ENCODE peak calls at places on chromosome 18, in six cellular contexts. R, W, T, D, M and G are unnamed samples.

GRCh38 chr18:32469190-32469611 is 1.5 kb downstream of the GAREM1 start:
- DNase-seq in D (no peak), M (no peak), T (peak), R (no peak), W (peak), G (no peak)

GRCh38 chr18:58755304-58756010 is 84.2 kb downstream of the MALT1 start:
- DNase-seq in M (no peak), T (no peak), R (no peak), D (no peak), W (no peak), G (no peak)

GRCh38 chr18:13872932-13873331 is 42.4 kb downstream of the MC2R start:
- DNase-seq in D (no peak), T (no peak), R (no peak), M (no peak), W (no peak), G (no peak)

GRCh38 chr18:65735166-65735565 is 15.6 kb upstream of the CDH7 start:
- DNase-seq in M (no peak), R (no peak), W (no peak), D (no peak), T (no peak), G (no peak)

GRCh38 chr18:68837665-68838390 is 39.9 kb downstream of the CCDC102B start:
- DNase-seq in D (no peak), M (no peak), W (no peak), T (no peak), R (no peak), G (no peak)

GRCh38 chr18:71784777-71785176 is 759.4 kb downstream of the CBLN2 start:
- DNase-seq in D (no peak), W (peak), M (no peak), R (no peak), T (peak), G (no peak)

GRCh38 chr18:37778417-37779165 is 213.0 kb upstream of the CELF4 start:
- DNase-seq in T (peak), R (no peak), M (no peak), W (peak), D (no peak), G (no peak)

GRCh38 chr18:46892842-46893241 is 24.5 kb downstream of the PIAS2 start:
- DNase-seq in R (no peak), W (no peak), D (no peak), M (no peak), T (no peak), G (no peak)

GRCh38 chr18:55522011-55522410 is 66.0 kb downstream of the TCF4 start:
- DNase-seq in D (no peak), W (no peak), R (no peak), M (no peak), T (peak), G (peak)

GRCh38 chr18:49742563-49743295 is 70.6 kb downstream of the ACAA2 start:
- DNase-seq in T (no peak), D (no peak), W (no peak), M (no peak), R (no peak), G (no peak)

GRCh38 chr18:32152705-32153448 is 37.0 kb upstream of the MEP1B start:
- DNase-seq in T (no peak), M (no peak), R (no peak), D (no peak), W (no peak), G (no peak)

GRCh38 chr18:55585586-55586521 is 2.1 kb downstream of the TCF4 start:
- DNase-seq in T (no peak), D (no peak), M (no peak), W (peak), R (no peak), G (no peak)

GRCh38 chr18:10378688-10379465 is 75.6 kb upstream of the APCDD1 start:
- DNase-seq in T (no peak), D (peak), R (no peak), M (no peak), W (no peak), G (no peak)

GRCh38 chr18:60358516-60358915 is 14.1 kb downstream of the MC4R start:
- DNase-seq in T (no peak), D (peak), R (no peak), W (peak), M (no peak), G (no peak)

GRCh38 chr18:32480581-32480980 is 9.9 kb upstream of the GAREM1 start:
- DNase-seq in D (no peak), T (no peak), M (no peak), R (no peak), W (no peak), G (no peak)